ENCODE peak calls at places on chromosome 5, in nine cellular contexts. A is endodermal cell; P is stimulated activated CD8-positive, alpha-beta memory T cell treated with anti-CD3 and anti-CD28 coated beads, Interleukin-4, amount 100 ng/mL, for 48 hours; B is left lobe of liver; X is IMR-90; V is Right ventricle myocardium inferior; T is GM23248; E is aorta; N is activated CD4-positive, alpha-beta memory T cell treated with anti-CD3 and anti-CD28 coated beads for 36 hours. I is an unnamed sample.

GRCh38 chr5:1344975-1345838 is at the start of gene CLPTM1L:
- DNase-seq in V (peak; percentile 95), X (peak; percentile 81), A (peak; percentile 92), N (peak; percentile 91), E (peak; percentile 96), T (peak; percentile 96), P (peak; percentile 89), B (peak; percentile 89), I (peak; percentile 86)

GRCh38 chr5:172582940-172583339 is 58.1 kb upstream of the NEURL1B start:
- DNase-seq in E (peak; percentile 36), B (no peak), N (no peak), X (no peak), A (no peak), P (no peak), V (peak; percentile 40), T (no peak), I (no peak)

GRCh38 chr5:56059854-56060253 is 65.1 kb upstream of the IL6ST start:
- DNase-seq in N (no peak), B (no peak), P (no peak), A (no peak), E (no peak), T (no peak), V (no peak), X (no peak), I (no peak)

GRCh38 chr5:149235841-149236240 is 35.8 kb upstream of the AFAP1L1 start:
- DNase-seq in E (no peak), X (no peak), T (no peak), P (no peak), B (no peak), N (no peak), A (no peak), V (no peak), I (no peak)

GRCh38 chr5:124871299-124871698 is 124.9 kb upstream of the ZNF608 start:
- DNase-seq in X (peak; percentile 61), V (no peak), N (no peak), A (no peak), E (no peak), P (no peak), T (peak; percentile 87), B (no peak), I (peak; percentile 65)

GRCh38 chr5:178940569-178941360 is at the start of gene ZNF454:
- DNase-seq in V (peak; percentile 94), N (no peak), T (peak; percentile 94), X (peak; percentile 62), A (no peak), B (peak; percentile 66), P (no peak), E (peak; percentile 96), I (peak; percentile 15)

GRCh38 chr5:155049569-155050383 is 36.2 kb downstream of the KIF4B start:
- DNase-seq in T (peak; percentile 28), P (no peak), V (no peak), B (no peak), A (peak; percentile 84), N (no peak), E (no peak), X (peak; percentile 4), I (no peak)

GRCh38 chr5:50711280-50711679 is 44.8 kb downstream of the PARP8 start:
- DNase-seq in A (no peak), B (peak; percentile 73), P (peak; percentile 51), V (no peak), X (peak; percentile 8), E (no peak), N (peak; percentile 74), T (no peak), I (peak; percentile 52)

GRCh38 chr5:44943637-44944036 is 134.9 kb downstream of the MRPS30 start:
- DNase-seq in A (no peak), B (no peak), T (peak; percentile 47), P (no peak), E (no peak), V (no peak), X (no peak), N (no peak), I (peak; percentile 20)

GRCh38 chr5:115577741-115578140 is 24.5 kb downstream of the TICAM2 start:
- DNase-seq in X (no peak), B (no peak), E (no peak), A (no peak), T (no peak), N (no peak), P (no peak), V (no peak), I (no peak)

GRCh38 chr5:64691333-64691732 is 1.0 kb downstream of the SHISAL2B start:
- DNase-seq in A (peak; percentile 55), T (no peak), X (no peak), P (no peak), E (no peak), V (no peak), N (no peak), B (no peak), I (no peak)

GRCh38 chr5:78615697-78616096 is 32.9 kb downstream of the LHFPL2 start:
- DNase-seq in X (peak; percentile 68), E (no peak), B (no peak), N (no peak), V (no peak), A (no peak), T (peak; percentile 56), P (no peak), I (peak; percentile 79)

GRCh38 chr5:3197699-3198098 is 397.9 kb upstream of the IRX1 start:
- DNase-seq in B (no peak), X (no peak), E (no peak), P (no peak), N (no peak), T (no peak), V (no peak), A (peak; percentile 85), I (no peak)

GRCh38 chr5:172058088-172058487 is 51.6 kb upstream of the FBXW11 start:
- DNase-seq in E (no peak), P (no peak), V (no peak), X (no peak), A (no peak), N (no peak), B (no peak), T (no peak), I (no peak)

GRCh38 chr5:167156446-167156845 is 1135.0 kb upstream of the WWC1 start:
- DNase-seq in A (no peak), E (no peak), T (no peak), P (no peak), B (no peak), X (no peak), V (no peak), N (no peak), I (no peak)

GRCh38 chr5:169909945-169910344 is 70.3 kb downstream of the INSYN2B start:
- DNase-seq in V (no peak), A (no peak), P (no peak), X (no peak), B (no peak), T (no peak), E (no peak), N (no peak), I (no peak)

GRCh38 chr5:78336698-78337097 is 23.7 kb upstream of the SCAMP1 start:
- DNase-seq in A (no peak), P (no peak), V (no peak), B (no peak), T (no peak), E (no peak), N (no peak), X (no peak), I (no peak)

GRCh38 chr5:33890633-33891032 is 1.2 kb downstream of the ADAMTS12 start:
- DNase-seq in V (no peak), T (peak; percentile 67), A (peak; percentile 56), P (no peak), X (peak; percentile 51), E (no peak), N (no peak), B (no peak), I (peak; percentile 57)

GRCh38 chr5:94893404-94894145 is 275.1 kb downstream of the SLF1 start:
- DNase-seq in P (no peak), V (no peak), T (peak; percentile 47), X (peak; percentile 4), B (no peak), N (no peak), E (no peak), A (no peak), I (peak; percentile 10)

GRCh38 chr5:137651022-137651421 is 84.9 kb downstream of the KLHL3 start:
- DNase-seq in P (no peak), X (peak; percentile 7), N (no peak), B (no peak), E (no peak), T (peak; percentile 36), V (no peak), A (no peak), I (peak; percentile 13)

GRCh38 chr5:177361418-177362101 is 3.8 kb downstream of the RGS14 start:
- DNase-seq in X (no peak), V (peak; percentile 73), B (no peak), A (peak; percentile 46), N (peak; percentile 31), E (no peak), P (no peak), T (no peak), I (no peak)

I was measured in M059J.